ENCODE peak calls at places on chromosomes 6 and 20, in seven cellular contexts. D is activated T-helper 1 cell treated with anti-CD3 and anti-CD28 coated beads, Interleukin-2, amount 50 U/mL, for 16 hours; U is stimulated activated CD4-positive, alpha-beta T cell treated with anti-CD3 and anti-CD28 coated beads, TNF-alpha, amount 100 ng/mL, for 24 hours; P is GDM1; H is HT1080; Y is AG04450; B is nucleus accumbens. S is an unnamed sample.

GRCh38 chr6:37473364-37474095 is 26.2 kb downstream of the CCDC167 start:
- DNase-seq in D (no peak), U (no peak), P (no peak), H (no peak), Y (no peak), B (no peak), S (no peak)

GRCh38 chr6:160428069-160428430 is 79.9 kb downstream of the SLC22A3 start:
- DNase-seq in D (no peak), U (no peak), P (no peak), H (no peak), Y (no peak), B (peak), S (no peak)

GRCh38 chr6:44569931-44570385 is 182.5 kb downstream of the CDC5L start:
- DNase-seq in D (no peak), U (no peak), P (peak), H (no peak), Y (no peak), B (peak), S (no peak)

GRCh38 chr6:152673233-152673632 is 24.5 kb upstream of the MYCT1 start:
- DNase-seq in D (no peak), U (no peak), P (no peak), H (no peak), Y (no peak), B (no peak), S (no peak)

GRCh38 chr6:45115696-45116095 is 212.4 kb upstream of the RUNX2 start:
- DNase-seq in D (no peak), U (no peak), P (no peak), H (peak), Y (no peak), B (no peak), S (no peak)

GRCh38 chr20:50679753-50680105 is 11.6 kb downstream of the RIPOR3 start:
- DNase-seq in D (no peak), U (no peak), P (no peak), H (no peak), Y (no peak), B (no peak), S (no peak)

GRCh38 chr6:91087864-91088263 is 501.0 kb upstream of the MAP3K7 start:
- DNase-seq in D (no peak), U (no peak), P (no peak), H (no peak), Y (no peak), B (no peak), S (peak)

GRCh38 chr20:745683-746301 is 22.5 kb downstream of the SLC52A3 start:
- DNase-seq in D (no peak), U (no peak), P (no peak), H (no peak), Y (no peak), B (no peak), S (no peak)

GRCh38 chr6:130518588-130518987 is 152.8 kb downstream of the TMEM200A start:
- DNase-seq in D (no peak), U (no peak), P (no peak), H (no peak), Y (no peak), B (no peak), S (no peak)

GRCh38 chr20:9202440-9203080 is 133.7 kb downstream of the PLCB4 start:
- DNase-seq in D (no peak), U (no peak), P (no peak), H (peak), Y (no peak), B (no peak), S (no peak)

GRCh38 chr6:39227476-39227875 is 1.8 kb downstream of the KCNK5 start:
- DNase-seq in D (no peak), U (no peak), P (no peak), H (no peak), Y (no peak), B (no peak), S (no peak)

GRCh38 chr6:106216527-106216926 is 109.0 kb downstream of the ATG5 start:
- DNase-seq in D (no peak), U (no peak), P (no peak), H (no peak), Y (no peak), B (no peak), S (no peak)

GRCh38 chr6:158040804-158041347 is 59.2 kb downstream of the SYNJ2 start:
- DNase-seq in D (no peak), U (no peak), P (no peak), H (no peak), Y (no peak), B (no peak), S (no peak)

GRCh38 chr6:169168302-169168630 is 85.4 kb downstream of the THBS2 start:
- DNase-seq in D (no peak), U (no peak), P (no peak), H (no peak), Y (no peak), B (no peak), S (no peak)

GRCh38 chr20:1964659-1965405 is 29.0 kb downstream of the PDYN start:
- DNase-seq in D (no peak), U (peak), P (no peak), H (no peak), Y (no peak), B (no peak), S (peak)

GRCh38 chr20:56393133-56393472 is 658 bp downstream of the CSTF1 start:
- DNase-seq in D (no peak), U (no peak), P (no peak), H (no peak), Y (no peak), B (no peak), S (no peak)

GRCh38 chr20:56091635-56092180 is 86.4 kb upstream of the CBLN4 start:
- DNase-seq in D (no peak), U (no peak), P (no peak), H (peak), Y (no peak), B (no peak), S (no peak)

GRCh38 chr6:12656841-12657435 is 59.6 kb upstream of the PHACTR1 start:
- DNase-seq in D (no peak), U (no peak), P (no peak), H (no peak), Y (no peak), B (no peak), S (no peak)

GRCh38 chr6:53496797-53497196 is 48.1 kb downstream of the GCLC start:
- DNase-seq in D (no peak), U (no peak), P (no peak), H (peak), Y (peak), B (no peak), S (no peak)

GRCh38 chr6:121305957-121306607 is 28.2 kb downstream of the TBC1D32 start:
- DNase-seq in D (no peak), U (no peak), P (no peak), H (peak), Y (no peak), B (no peak), S (peak)

GRCh38 chr20:56422131-56422823 is 10.2 kb downstream of the CASS4 start:
- DNase-seq in D (no peak), U (no peak), P (peak), H (peak), Y (peak), B (no peak), S (no peak)

GRCh38 chr6:160028487-160029275 is 59.8 kb downstream of the IGF2R start:
- DNase-seq in D (no peak), U (no peak), P (no peak), H (no peak), Y (no peak), B (no peak), S (no peak)

GRCh38 chr6:113558966-113559365 is 298.2 kb upstream of the MARCKS start:
- DNase-seq in D (no peak), U (no peak), P (no peak), H (peak), Y (no peak), B (no peak), S (peak)

GRCh38 chr20:38123021-38123587 is 42.0 kb downstream of the TGM2 start:
- DNase-seq in D (no peak), U (no peak), P (no peak), H (no peak), Y (no peak), B (no peak), S (no peak)

S was measured in NCI-H524.